ENCODE peak calls at places on chromosomes 4 and X, in four cellular contexts. O, A, R and E are unnamed samples.

GRCh38 chrX:16123222-16123786 is at the start of gene GRPR:
- DNase-seq in O (peak), A (peak), R (peak), E (peak)

GRCh38 chr4:42927946-42928345 is 35.4 kb downstream of the GRXCR1 start:
- DNase-seq in O (no peak), A (no peak), R (no peak), E (no peak)

GRCh38 chr4:10007772-10008171 is 13.5 kb downstream of the SLC2A9 start:
- DNase-seq in O (peak), A (no peak), R (no peak), E (no peak)

GRCh38 chrX:28586891-28587635 is at the start of gene IL1RAPL1:
- DNase-seq in O (no peak), A (no peak), R (peak), E (no peak)

GRCh38 chr4:1164040-1164439 is 8.3 kb downstream of the SPON2 start:
- DNase-seq in O (no peak), A (no peak), R (no peak), E (no peak)

GRCh38 chr4:23361453-23361852 is 528.4 kb downstream of the PPARGC1A start:
- DNase-seq in O (no peak), A (no peak), R (no peak), E (no peak)

GRCh38 chrX:65685112-65685511 is 17.7 kb downstream of the MSN start:
- DNase-seq in O (no peak), A (no peak), R (no peak), E (no peak)

GRCh38 chrX:134607523-134607922 is 50.7 kb downstream of the PLAC1 start:
- DNase-seq in O (no peak), A (no peak), R (no peak), E (no peak)

GRCh38 chr4:41216294-41217019 is 2.1 kb upstream of the APBB2 start:
- DNase-seq in O (peak), A (no peak), R (peak), E (no peak)

GRCh38 chr4:157204634-157205244 is 15.8 kb upstream of the GRIA2 start:
- DNase-seq in O (no peak), A (no peak), R (peak), E (no peak)

GRCh38 chr4:517806-518070 is 18.7 kb downstream of the PIGG start:
- DNase-seq in O (no peak), A (no peak), R (no peak), E (no peak)

GRCh38 chrX:49627030-49627777 is 28.4 kb downstream of the GAGE1 start:
- DNase-seq in O (peak), A (no peak), R (peak), E (no peak)

GRCh38 chr4:139256349-139256748 is 23.7 kb downstream of the MGARP start:
- DNase-seq in O (no peak), A (no peak), R (no peak), E (no peak)

GRCh38 chr4:95850161-95850560 is 10.3 kb downstream of the PDHA2 start:
- DNase-seq in O (no peak), A (no peak), R (no peak), E (no peak)

GRCh38 chr4:57064811-57065711 is 45.1 kb downstream of the IGFBP7 start:
- DNase-seq in O (no peak), A (peak), R (no peak), E (no peak)

DNA sequence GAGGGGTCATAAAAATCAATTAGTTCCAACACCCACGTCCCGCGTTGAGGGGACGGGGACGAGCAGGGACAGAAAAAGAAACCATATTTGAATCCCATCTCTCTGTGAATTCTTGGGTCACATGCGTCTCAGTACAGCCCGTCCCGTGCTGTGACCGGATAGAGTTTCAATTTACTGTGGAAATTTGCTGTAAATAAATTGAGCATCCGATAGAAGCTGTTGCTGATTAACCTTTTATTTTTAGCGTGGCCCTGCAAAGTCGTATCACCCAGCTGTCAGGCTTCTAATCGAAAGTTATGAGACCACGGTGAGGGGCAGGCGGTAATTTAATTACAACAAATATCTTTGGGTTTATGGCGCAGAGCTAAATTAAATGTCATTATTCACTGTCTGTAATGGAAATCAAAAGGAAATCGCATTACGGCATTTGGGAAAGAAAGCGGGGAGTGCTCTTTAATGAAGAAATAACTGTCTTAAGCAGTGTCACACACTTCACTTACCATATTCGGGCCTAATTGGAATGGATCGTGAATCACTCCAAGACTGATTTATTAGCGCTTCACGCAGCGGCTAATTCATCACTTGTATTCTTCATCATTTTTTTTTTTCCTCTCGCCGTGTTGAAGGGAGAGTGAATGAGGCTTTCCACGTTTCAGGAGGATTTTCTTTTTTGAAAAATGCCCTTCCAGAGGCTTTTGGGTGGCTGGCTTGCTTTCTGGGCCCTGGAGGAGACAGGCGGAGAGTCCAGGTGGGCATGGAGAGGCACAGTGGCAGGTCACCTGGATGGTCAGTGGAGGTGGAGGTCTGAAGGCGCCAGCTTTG is 7.3 kb downstream of the SHOX start:
- DNase-seq in O (no peak), A (no peak), R (no peak), E (no peak)
- TF ChIP-seq CTCF in O (no peak), A (no peak), R (no peak), E (no peak)

DNA sequence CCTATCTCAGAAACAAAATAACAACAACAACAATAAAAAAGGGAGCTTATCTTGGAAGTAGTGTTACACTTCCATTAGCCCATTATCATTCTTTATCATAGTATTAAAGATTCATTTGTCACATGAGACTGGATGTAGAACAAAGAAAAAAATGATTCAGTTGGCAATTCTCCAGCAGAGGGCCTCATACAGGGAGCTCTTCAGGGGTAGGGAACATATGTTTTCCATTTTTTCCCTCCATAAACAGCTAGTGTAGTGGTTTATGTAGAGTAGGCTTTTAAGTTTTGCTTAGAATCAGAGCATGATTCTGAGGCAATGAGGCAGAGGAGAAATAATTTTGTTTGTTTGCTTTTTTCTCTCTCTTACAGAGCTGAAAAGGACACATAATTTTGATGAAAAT is 5.8 kb downstream of the CPE start:
- DNase-seq in O (no peak), A (no peak), R (no peak), E (no peak)
- TF ChIP-seq CTCF in O (no peak), A (no peak), R (no peak), E (peak)

DNA sequence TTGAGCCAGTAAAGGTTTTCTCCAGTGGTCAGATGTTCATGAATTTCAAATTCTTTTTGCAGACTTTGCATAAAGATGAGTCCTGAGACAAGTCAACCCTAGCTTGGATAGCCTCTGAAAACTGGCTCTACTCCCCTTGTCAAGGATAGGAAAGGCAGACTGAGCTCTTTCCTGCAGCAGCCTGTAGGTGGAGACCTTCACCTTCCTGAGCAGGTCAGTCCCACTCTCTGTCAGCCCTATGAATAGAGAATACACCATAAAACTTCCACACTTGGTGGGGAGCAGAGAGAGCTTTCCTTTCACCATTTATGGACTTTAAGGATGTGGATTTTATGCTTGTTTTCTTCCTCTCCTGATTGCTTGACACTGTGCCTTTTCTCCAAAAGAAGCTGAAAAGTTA is 41.9 kb downstream of the PCDH19 start:
- DNase-seq in O (no peak), A (no peak), R (peak), E (no peak)
- TF ChIP-seq CTCF in O (peak), A (peak), R (peak), E (peak)

GRCh38 chr4:125397226-125397625 is 82.5 kb downstream of the FAT4 start:
- DNase-seq in O (no peak), A (no peak), R (no peak), E (no peak)
- TF ChIP-seq CTCF in O (no peak), A (no peak), R (no peak), E (no peak)

GRCh38 chrX:129600981-129601424 is 53.8 kb downstream of the APLN start:
- DNase-seq in O (no peak), A (no peak), R (peak), E (no peak)
- TF ChIP-seq CTCF in O (peak), A (peak), R (peak), E (peak)